ENCODE peak calls at places on chromosome 18, in seven cellular contexts. One of them, this sample, is unnamed.

GRCh38 chr18:7017013-7017412 is 100.6 kb downstream of the LAMA1 start:
- DNase-seq in amniotic stem cell: no peak
- DNase-seq in activated T-cell treated with anti-CD3 and anti-CD28 coated beads for 24 hours: no peak
- DNase-seq in occipital lobe: no peak
- DNase-seq in HEK293T: no peak
- DNase-seq in PC-3: no peak
- DNase-seq in EL: no peak
- DNase-seq in this sample: no peak

GRCh38 chr18:58353581-58353980 is 275.3 kb downstream of the ALPK2 start:
- DNase-seq in amniotic stem cell: no peak
- DNase-seq in activated T-cell treated with anti-CD3 and anti-CD28 coated beads for 24 hours: no peak
- DNase-seq in occipital lobe: no peak
- DNase-seq in HEK293T: no peak
- DNase-seq in PC-3: no peak
- DNase-seq in EL: no peak
- DNase-seq in this sample: no peak

GRCh38 chr18:42183746-42184145 is 228.7 kb downstream of the PIK3C3 start:
- DNase-seq in amniotic stem cell: peak; percentile 40
- DNase-seq in activated T-cell treated with anti-CD3 and anti-CD28 coated beads for 24 hours: no peak
- DNase-seq in occipital lobe: no peak
- DNase-seq in HEK293T: no peak
- DNase-seq in PC-3: peak; percentile 73
- DNase-seq in EL: peak; percentile 86
- DNase-seq in this sample: peak; percentile 71

GRCh38 chr18:36328916-36329315 is 31.4 kb downstream of the FHOD3 start:
- DNase-seq in amniotic stem cell: no peak
- DNase-seq in activated T-cell treated with anti-CD3 and anti-CD28 coated beads for 24 hours: no peak
- DNase-seq in occipital lobe: no peak
- DNase-seq in HEK293T: no peak
- DNase-seq in PC-3: no peak
- DNase-seq in EL: no peak
- DNase-seq in this sample: no peak

GRCh38 chr18:32093523-32093922 is 1.8 kb downstream of the RNF138 start:
- DNase-seq in amniotic stem cell: peak; percentile 5
- DNase-seq in activated T-cell treated with anti-CD3 and anti-CD28 coated beads for 24 hours: no peak
- DNase-seq in occipital lobe: no peak
- DNase-seq in HEK293T: peak; percentile 53
- DNase-seq in PC-3: peak; percentile 3
- DNase-seq in EL: no peak
- DNase-seq in this sample: no peak

GRCh38 chr18:49305688-49306336 is 154.6 kb downstream of the DYM start:
- DNase-seq in amniotic stem cell: no peak
- DNase-seq in activated T-cell treated with anti-CD3 and anti-CD28 coated beads for 24 hours: no peak
- DNase-seq in occipital lobe: no peak
- DNase-seq in HEK293T: no peak
- DNase-seq in PC-3: peak; percentile 1
- DNase-seq in EL: no peak
- DNase-seq in this sample: no peak

GRCh38 chr18:76368976-76369375 is 126.1 kb downstream of the ZNF516 start:
- DNase-seq in amniotic stem cell: no peak
- DNase-seq in activated T-cell treated with anti-CD3 and anti-CD28 coated beads for 24 hours: no peak
- DNase-seq in occipital lobe: no peak
- DNase-seq in HEK293T: no peak
- DNase-seq in PC-3: no peak
- DNase-seq in EL: no peak
- DNase-seq in this sample: no peak

GRCh38 chr18:45652703-45653490 is 37.6 kb downstream of the SLC14A2 start:
- DNase-seq in amniotic stem cell: no peak
- DNase-seq in activated T-cell treated with anti-CD3 and anti-CD28 coated beads for 24 hours: no peak
- DNase-seq in occipital lobe: no peak
- DNase-seq in HEK293T: no peak
- DNase-seq in PC-3: peak; percentile 42
- DNase-seq in EL: peak; percentile 35
- DNase-seq in this sample: no peak

GRCh38 chr18:26258711-26259110 is 32.5 kb downstream of the TAF4B start:
- DNase-seq in amniotic stem cell: no peak
- DNase-seq in activated T-cell treated with anti-CD3 and anti-CD28 coated beads for 24 hours: no peak
- DNase-seq in occipital lobe: no peak
- DNase-seq in HEK293T: no peak
- DNase-seq in PC-3: no peak
- DNase-seq in EL: no peak
- DNase-seq in this sample: no peak

GRCh38 chr18:5393779-5394178 is 98.3 kb upstream of the ZBTB14 start:
- DNase-seq in amniotic stem cell: no peak
- DNase-seq in activated T-cell treated with anti-CD3 and anti-CD28 coated beads for 24 hours: no peak
- DNase-seq in occipital lobe: no peak
- DNase-seq in HEK293T: no peak
- DNase-seq in PC-3: peak; percentile 25
- DNase-seq in EL: no peak
- DNase-seq in this sample: peak; percentile 36

GRCh38 chr18:37499008-37499407 is 66.6 kb downstream of the CELF4 start:
- DNase-seq in amniotic stem cell: no peak
- DNase-seq in activated T-cell treated with anti-CD3 and anti-CD28 coated beads for 24 hours: no peak
- DNase-seq in occipital lobe: no peak
- DNase-seq in HEK293T: no peak
- DNase-seq in PC-3: no peak
- DNase-seq in EL: no peak
- DNase-seq in this sample: no peak

GRCh38 chr18:77250926-77251729 is 1.5 kb downstream of the GALR1 start:
- DNase-seq in amniotic stem cell: no peak
- DNase-seq in activated T-cell treated with anti-CD3 and anti-CD28 coated beads for 24 hours: no peak
- DNase-seq in occipital lobe: no peak
- DNase-seq in HEK293T: no peak
- DNase-seq in PC-3: no peak
- DNase-seq in EL: no peak
- DNase-seq in this sample: no peak